ENCODE peak calls at places on chromosome 5, in seven cellular contexts. Y is SK-N-SH, Z is K562, P is HCT116, R is NT2/D1, C is HepG2, Q is H1. S is an unnamed sample.

GRCh38 chr5:174693697-174694400 is 30.5 kb upstream of the MSX2 start:
- DNase-seq in Y (no peak), Z (no peak), P (no peak), R (no peak), C (peak), Q (no peak), S (no peak)

GRCh38 chr5:72387985-72388384 is 67.8 kb downstream of the PTCD2 start:
- DNase-seq in Y (no peak), Z (no peak), P (no peak), R (no peak), C (no peak), Q (no peak), S (no peak)

GRCh38 chr5:891117-891836 is 1.3 kb downstream of the BRD9 start:
- DNase-seq in Y (peak), Z (peak), P (peak), R (no peak), C (peak), Q (peak), S (no peak)

GRCh38 chr5:149365418-149365817 is 7.6 kb downstream of the PCYOX1L start:
- DNase-seq in Y (no peak), Z (peak), P (no peak), R (no peak), C (no peak), Q (no peak), S (no peak)

GRCh38 chr5:178115136-178115834 is 2.0 kb downstream of the N4BP3 start:
- DNase-seq in Y (no peak), Z (no peak), P (no peak), R (peak), C (no peak), Q (peak), S (no peak)

GRCh38 chr5:123810253-123810652 is 298.3 kb downstream of the CSNK1G3 start:
- DNase-seq in Y (no peak), Z (no peak), P (no peak), R (no peak), C (peak), Q (no peak), S (no peak)

GRCh38 chr5:11904270-11904906 is at the start of gene CTNND2:
- DNase-seq in Y (peak), Z (no peak), P (no peak), R (peak), C (no peak), Q (peak), S (no peak)

GRCh38 chr5:132830436-132831094 is at the start of gene SHROOM1:
- DNase-seq in Y (peak), Z (peak), P (peak), R (no peak), C (peak), Q (no peak), S (no peak)

GRCh38 chr5:90809695-90810094 is 251.1 kb downstream of the ADGRV1 start:
- DNase-seq in Y (peak), Z (no peak), P (no peak), R (no peak), C (no peak), Q (no peak), S (no peak)

GRCh38 chr5:125410501-125411162 is 664.2 kb upstream of the ZNF608 start:
- DNase-seq in Y (peak), Z (no peak), P (no peak), R (no peak), C (no peak), Q (no peak), S (no peak)

GRCh38 chr5:22892441-22892840 is 39.3 kb upstream of the CDH12 start:
- DNase-seq in Y (no peak), Z (no peak), P (no peak), R (no peak), C (no peak), Q (no peak), S (no peak)

GRCh38 chr5:170632985-170633234 is 129.1 kb downstream of the KCNIP1 start:
- DNase-seq in Y (peak), Z (peak), P (no peak), R (no peak), C (no peak), Q (no peak), S (no peak)

GRCh38 chr5:138488481-138488945 is 23.2 kb downstream of the EGR1 start:
- DNase-seq in Y (no peak), Z (peak), P (no peak), R (no peak), C (no peak), Q (no peak), S (no peak)

GRCh38 chr5:83492331-83492730 is 20.8 kb downstream of the VCAN start:
- DNase-seq in Y (no peak), Z (no peak), P (no peak), R (no peak), C (peak), Q (no peak), S (no peak)

GRCh38 chr5:124888050-124888506 is 141.6 kb upstream of the ZNF608 start:
- DNase-seq in Y (peak), Z (no peak), P (no peak), R (no peak), C (peak), Q (no peak), S (no peak)

GRCh38 chr5:80755634-80756033 is 100.9 kb upstream of the DHFR start:
- DNase-seq in Y (no peak), Z (no peak), P (no peak), R (no peak), C (no peak), Q (no peak), S (peak)

GRCh38 chr5:93601433-93602175 is 18.6 kb downstream of the NR2F1 start:
- DNase-seq in Y (peak), Z (no peak), P (no peak), R (no peak), C (no peak), Q (no peak), S (no peak)

GRCh38 chr5:135913713-135914626 is 18.3 kb upstream of the IL9 start:
- DNase-seq in Y (no peak), Z (no peak), P (no peak), R (no peak), C (no peak), Q (no peak), S (no peak)

GRCh38 chr5:177327539-177328522 is 16.1 kb upstream of the MXD3 start:
- DNase-seq in Y (no peak), Z (no peak), P (no peak), R (no peak), C (peak), Q (no peak), S (no peak)

GRCh38 chr5:36078430-36078829 is 11.7 kb upstream of the UGT3A2 start:
- DNase-seq in Y (no peak), Z (no peak), P (no peak), R (no peak), C (no peak), Q (no peak), S (no peak)

DNA sequence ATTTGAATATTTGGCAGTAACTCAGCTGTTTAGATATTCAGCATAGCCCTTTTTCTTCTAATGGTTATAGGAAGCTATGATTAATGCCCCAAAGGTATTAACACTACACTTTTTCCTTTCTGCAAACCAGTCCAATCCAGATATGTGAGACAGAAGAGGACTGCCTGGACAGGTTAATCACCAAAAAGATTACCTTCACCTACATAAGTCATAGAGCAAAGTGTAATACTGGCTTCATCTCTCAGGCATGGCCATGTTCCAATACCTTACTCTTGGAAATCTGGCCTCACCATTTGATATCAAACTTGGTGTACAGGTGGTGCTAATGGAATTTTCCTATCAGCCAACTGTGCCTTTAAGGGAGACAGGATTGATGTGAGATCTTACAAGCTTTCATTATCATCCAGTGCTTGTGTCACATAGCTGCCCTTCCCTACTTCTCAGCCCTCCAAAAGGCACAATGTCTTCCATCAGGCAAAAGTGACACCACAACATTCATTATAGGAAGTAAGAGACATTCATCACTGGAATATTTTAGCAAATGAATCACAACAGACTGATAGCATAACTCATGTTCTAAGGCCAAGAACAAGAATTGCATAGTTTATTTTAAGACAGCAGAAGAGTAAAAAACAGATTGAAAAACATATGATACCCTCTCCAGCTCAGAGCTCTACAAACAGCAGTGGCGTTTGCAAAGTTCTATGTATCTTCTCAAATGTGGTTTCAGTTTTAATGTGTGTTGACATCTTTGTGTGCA is 91.2 kb upstream of the PAM start:
- DNase-seq in Y (no peak), Z (no peak), P (no peak), R (no peak), C (no peak), Q (no peak), S (no peak)
- TF ChIP-seq YY1 in Y (no peak), Z (no peak), P (no peak), R (no peak), C (no peak), Q (no peak), S (no peak)

GRCh38 chr5:159182691-159183090 is 26.7 kb downstream of the RNF145 start:
- DNase-seq in Y (no peak), Z (no peak), P (no peak), R (no peak), C (peak), Q (no peak), S (no peak)

GRCh38 chr5:159175547-159175946 is 33.8 kb downstream of the RNF145 start:
- DNase-seq in Y (no peak), Z (no peak), P (no peak), R (no peak), C (no peak), Q (no peak), S (no peak)

GRCh38 chr5:159181152-159181551 is 28.2 kb downstream of the RNF145 start:
- DNase-seq in Y (no peak), Z (no peak), P (no peak), R (no peak), C (no peak), Q (no peak), S (peak)

GRCh38 chr5:159179556-159180305 is 29.6 kb downstream of the RNF145 start:
- DNase-seq in Y (no peak), Z (no peak), P (no peak), R (no peak), C (no peak), Q (no peak), S (no peak)

GRCh38 chr5:159178978-159179377 is 30.4 kb downstream of the RNF145 start:
- DNase-seq in Y (no peak), Z (peak), P (peak), R (no peak), C (peak), Q (no peak), S (peak)
- TF ChIP-seq YY1 in Y (peak), Z (no peak), P (no peak), R (no peak), C (no peak), Q (no peak), S (no peak)

DNA sequence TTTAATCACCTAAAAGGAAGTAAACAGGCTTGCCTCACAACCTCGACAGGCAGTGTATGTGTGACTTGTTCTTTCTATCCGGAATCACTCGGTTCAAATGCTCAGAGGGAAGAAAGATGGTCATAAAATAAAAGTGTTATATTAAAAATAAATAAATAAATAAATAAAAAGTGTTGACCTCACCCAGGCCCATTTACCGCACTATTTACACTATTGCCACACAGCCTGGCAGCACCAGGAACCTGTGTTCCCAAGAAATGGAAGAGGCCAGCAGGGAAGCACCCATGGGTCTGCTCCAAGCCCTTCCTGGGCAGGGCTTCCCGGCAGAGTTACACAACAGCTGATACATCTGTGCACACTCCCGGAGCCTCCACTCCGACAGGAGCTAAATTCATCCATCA is 127.9 kb downstream of the EFNA5 start:
- DNase-seq in Y (no peak), Z (no peak), P (no peak), R (no peak), C (peak), Q (no peak), S (no peak)
- TF ChIP-seq YY1 in Y (no peak), Z (no peak), P (no peak), R (no peak), C (no peak), Q (no peak), S (no peak)

GRCh38 chr5:142551242-142552067 is 134.4 kb downstream of the FGF1 start:
- DNase-seq in Y (peak), Z (no peak), P (no peak), R (no peak), C (no peak), Q (peak), S (no peak)
- TF ChIP-seq YY1 in Y (no peak), Z (no peak), P (no peak), R (no peak), C (no peak), Q (no peak), S (no peak)

DNA sequence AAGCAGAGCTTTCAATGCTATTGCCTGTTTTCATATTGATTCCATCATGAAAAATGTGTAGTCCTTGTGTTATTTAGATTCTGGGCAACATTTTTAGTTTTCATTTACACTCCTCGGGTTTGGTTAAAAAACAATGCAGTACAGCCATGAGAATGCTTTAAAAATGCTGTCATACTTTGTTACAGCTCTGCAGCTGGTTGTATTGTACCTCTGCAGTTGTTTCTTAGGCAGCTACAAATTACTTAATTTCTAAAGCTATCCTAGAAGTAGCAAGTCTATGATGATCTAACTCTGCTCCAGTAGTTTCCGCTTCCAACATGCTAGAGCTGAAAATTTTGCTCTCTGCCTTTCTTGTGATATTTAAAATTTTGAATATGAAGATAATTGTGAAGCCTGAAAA is 20.2 kb downstream of the SNX18 start:
- DNase-seq in Y (no peak), Z (no peak), P (no peak), R (no peak), C (no peak), Q (no peak), S (no peak)
- TF ChIP-seq YY1 in Y (no peak), Z (no peak), P (no peak), R (no peak), C (no peak), Q (no peak), S (no peak)

DNA sequence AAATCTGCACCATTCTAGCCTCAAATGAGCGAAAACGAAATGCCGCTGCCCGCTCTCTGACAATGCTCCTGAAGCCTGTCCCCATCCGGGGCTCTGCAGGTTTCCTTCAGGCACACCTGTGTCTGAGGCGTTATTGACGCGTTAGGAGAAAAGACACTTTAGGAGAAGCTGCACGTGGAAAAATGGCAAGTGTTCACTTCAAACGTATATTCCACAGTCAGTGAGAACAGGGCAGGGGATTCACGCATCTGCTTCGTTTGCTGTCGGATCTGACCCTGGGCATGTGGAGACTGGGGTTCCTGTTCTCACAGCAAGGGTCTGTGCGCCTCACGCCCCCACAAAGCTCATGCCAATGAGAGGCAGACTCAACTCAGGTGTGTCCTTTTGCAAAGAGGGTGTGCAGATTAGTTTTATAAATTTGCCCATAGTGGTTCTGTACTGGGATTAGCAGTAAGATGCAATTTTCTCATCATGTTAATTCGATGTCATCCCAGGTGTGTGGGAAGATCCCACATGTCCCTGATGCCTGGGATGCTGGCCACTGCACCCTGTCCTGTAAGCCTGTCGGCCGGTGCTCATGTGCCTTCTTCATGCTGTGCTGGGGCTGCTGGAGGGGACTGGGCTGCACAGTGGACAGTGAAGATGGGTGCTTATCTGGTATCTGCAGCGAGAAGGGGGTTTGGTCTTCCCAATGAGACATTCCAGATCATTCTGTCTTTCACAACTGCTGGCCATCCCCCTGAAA is 11.2 kb upstream of the TBC1D9B start:
- DNase-seq in Y (no peak), Z (no peak), P (no peak), R (no peak), C (no peak), Q (no peak), S (no peak)
- TF ChIP-seq YY1 in Y (no peak), Z (no peak), P (no peak), R (no peak), C (no peak), Q (no peak), S (no peak)

GRCh38 chr5:14108170-14108996 is 34.8 kb upstream of the TRIO start:
- DNase-seq in Y (peak), Z (peak), P (peak), R (peak), C (peak), Q (peak), S (peak)
- TF ChIP-seq YY1 in Y (no peak), Z (no peak), P (no peak), R (no peak), C (no peak), Q (no peak), S (peak)

GRCh38 chr5:96629774-96630173 is 32.4 kb upstream of the CAST start:
- DNase-seq in Y (no peak), Z (no peak), P (peak), R (no peak), C (peak), Q (no peak), S (no peak)

GRCh38 chr5:96627792-96628191 is 34.4 kb upstream of the CAST start:
- DNase-seq in Y (no peak), Z (no peak), P (no peak), R (no peak), C (peak), Q (no peak), S (no peak)

GRCh38 chr5:96624631-96625030 is 37.5 kb upstream of the CAST start:
- DNase-seq in Y (no peak), Z (no peak), P (no peak), R (no peak), C (no peak), Q (no peak), S (no peak)

GRCh38 chr5:96628406-96628805 is 33.8 kb upstream of the CAST start:
- DNase-seq in Y (no peak), Z (no peak), P (no peak), R (no peak), C (no peak), Q (no peak), S (no peak)

GRCh38 chr5:96626956-96627355 is 35.2 kb upstream of the CAST start:
- DNase-seq in Y (no peak), Z (no peak), P (no peak), R (no peak), C (peak), Q (no peak), S (no peak)
- TF ChIP-seq YY1 in Y (no peak), Z (no peak), P (no peak), R (no peak), C (no peak), Q (no peak), S (no peak)

S was measured in GM12878.